ENCODE peak calls at places on chromosome 5, in four cellular contexts. N, X, C and H are unnamed samples.

GRCh38 chr5:124080256-124080655 is 568.3 kb downstream of the CSNK1G3 start:
- DNase-seq in C (no peak), X (no peak), N (no peak), H (no peak)

GRCh38 chr5:123088031-123088805 is 823 bp upstream of the PRDM6 start:
- DNase-seq in N (no peak), C (peak), X (no peak), H (no peak)

GRCh38 chr5:37715361-37715760 is 124.5 kb downstream of the GDNF start:
- DNase-seq in C (no peak), X (peak), N (no peak), H (no peak)

GRCh38 chr5:149687789-149688188 is 42.3 kb upstream of the PPARGC1B start:
- DNase-seq in X (no peak), N (no peak), C (no peak), H (no peak)

GRCh38 chr5:151662805-151663204 is 23.9 kb downstream of the SPARC start:
- DNase-seq in N (no peak), C (no peak), X (no peak), H (no peak)

GRCh38 chr5:112417931-112418358 is 1.1 kb downstream of the EPB41L4A start:
- DNase-seq in X (no peak), N (peak), C (no peak), H (peak)

GRCh38 chr5:179608131-179608581 is 15.3 kb downstream of the HNRNPH1 start:
- DNase-seq in C (no peak), X (no peak), N (no peak), H (peak)

GRCh38 chr5:2740051-2740848 is 11.2 kb downstream of the IRX2 start:
- DNase-seq in N (no peak), X (no peak), C (peak), H (no peak)

GRCh38 chr5:52693279-52693678 is 94.4 kb upstream of the ITGA1 start:
- DNase-seq in C (peak), X (peak), N (no peak), H (no peak)

GRCh38 chr5:136028782-136029742 is at the start of gene TGFBI:
- DNase-seq in X (peak), N (peak), C (peak), H (no peak)

GRCh38 chr5:154801083-154801482 is 45.9 kb downstream of the LARP1 start:
- DNase-seq in N (no peak), X (peak), C (no peak), H (no peak)

GRCh38 chr5:176383248-176383905 is 5.0 kb downstream of the NOP16 start:
- DNase-seq in N (no peak), C (no peak), X (no peak), H (no peak)

GRCh38 chr5:134125195-134126015 is 10.9 kb downstream of the TCF7 start:
- DNase-seq in X (peak), C (no peak), N (peak), H (peak)

GRCh38 chr5:172658869-172659513 is 17.9 kb downstream of the NEURL1B start:
- DNase-seq in X (no peak), C (no peak), N (no peak), H (peak)

GRCh38 chr5:91361055-91361701 is 21.9 kb downstream of the ARRDC3 start:
- DNase-seq in N (no peak), X (no peak), C (no peak), H (peak)

GRCh38 chr5:135094339-135095051 is 60.5 kb upstream of the PITX1 start:
- DNase-seq in N (no peak), C (peak), X (no peak), H (peak)